ENCODE peak calls at places on chromosomes 4 and X, in four cellular contexts. N, G, T and L are unnamed samples.

GRCh38 chr4:167232805-167233522 is 1.3 kb downstream of the SPOCK3 start:
- DNase-seq in T (no peak), N (no peak), G (no peak), L (no peak)

GRCh38 chr4:2862528-2862927 is 18.9 kb downstream of the ADD1 start:
- DNase-seq in G (peak), N (no peak), T (peak), L (no peak)

GRCh38 chr4:88352062-88352461 is 26.6 kb upstream of the HERC6 start:
- DNase-seq in G (no peak), N (no peak), T (no peak), L (no peak)

GRCh38 chr4:54050214-54050904 is 14.0 kb downstream of the CHIC2 start:
- DNase-seq in G (no peak), T (no peak), N (no peak), L (no peak)

GRCh38 chr4:7433376-7434140 is 1.2 kb downstream of the PSAPL1 start:
- DNase-seq in G (no peak), N (no peak), T (no peak), L (no peak)

GRCh38 chrX:154717824-154718223 is 33.1 kb downstream of the GAB3 start:
- DNase-seq in N (no peak), T (peak), G (no peak), L (no peak)

GRCh38 chr4:76725039-76725438 is 172.9 kb downstream of the SOWAHB start:
- DNase-seq in G (no peak), N (no peak), T (no peak), L (no peak)

GRCh38 chrX:128020701-128021100 is 31.5 kb downstream of the ACTRT1 start:
- DNase-seq in N (no peak), G (no peak), T (no peak), L (peak)

GRCh38 chr4:37762294-37763163 is 64.0 kb upstream of the PGM2 start:
- DNase-seq in N (no peak), G (no peak), T (no peak), L (peak)

GRCh38 chr4:171478181-171478580 is 335.0 kb upstream of the GALNTL6 start:
- DNase-seq in N (no peak), T (no peak), G (no peak), L (no peak)

GRCh38 chrX:46770006-46770816 is 11.3 kb upstream of the SLC9A7 start:
- DNase-seq in T (no peak), G (no peak), N (no peak), L (no peak)

GRCh38 chr4:98612318-98613250 is 45.8 kb downstream of the TSPAN5 start:
- DNase-seq in N (no peak), T (no peak), G (no peak), L (no peak)

GRCh38 chr4:146275370-146275769 is 61.0 kb downstream of the REELD1 start:
- DNase-seq in T (no peak), N (no peak), G (no peak), L (no peak)

GRCh38 chr4:168574581-168575295 is 77.9 kb downstream of the PALLD start:
- DNase-seq in N (no peak), G (no peak), T (no peak), L (no peak)

GRCh38 chrX:125378205-125378604 is 58.5 kb downstream of the TEX13C start:
- DNase-seq in N (no peak), T (no peak), G (no peak), L (no peak)

GRCh38 chr4:36196145-36196925 is 48.0 kb downstream of the ARAP2 start:
- DNase-seq in N (no peak), T (no peak), G (no peak), L (no peak)

GRCh38 chr4:1418494-1419285 is 12.4 kb upstream of the NKX1-1 start:
- DNase-seq in T (no peak), N (no peak), G (no peak), L (no peak)

GRCh38 chrX:9628779-9629493 is 136.7 kb downstream of the GPR143 start:
- DNase-seq in N (no peak), T (no peak), G (no peak), L (no peak)

GRCh38 chrX:103063918-103064434 is at the start of gene BEX1:
- DNase-seq in T (no peak), N (no peak), G (peak), L (peak)

GRCh38 chr4:8353912-8354453 is 84.4 kb downstream of the HTRA3 start:
- DNase-seq in T (no peak), N (no peak), G (no peak), L (no peak)

GRCh38 chrX:97672608-97673007 is 788.9 kb downstream of the RPA4 start:
- DNase-seq in T (no peak), G (no peak), N (no peak), L (no peak)

DNA sequence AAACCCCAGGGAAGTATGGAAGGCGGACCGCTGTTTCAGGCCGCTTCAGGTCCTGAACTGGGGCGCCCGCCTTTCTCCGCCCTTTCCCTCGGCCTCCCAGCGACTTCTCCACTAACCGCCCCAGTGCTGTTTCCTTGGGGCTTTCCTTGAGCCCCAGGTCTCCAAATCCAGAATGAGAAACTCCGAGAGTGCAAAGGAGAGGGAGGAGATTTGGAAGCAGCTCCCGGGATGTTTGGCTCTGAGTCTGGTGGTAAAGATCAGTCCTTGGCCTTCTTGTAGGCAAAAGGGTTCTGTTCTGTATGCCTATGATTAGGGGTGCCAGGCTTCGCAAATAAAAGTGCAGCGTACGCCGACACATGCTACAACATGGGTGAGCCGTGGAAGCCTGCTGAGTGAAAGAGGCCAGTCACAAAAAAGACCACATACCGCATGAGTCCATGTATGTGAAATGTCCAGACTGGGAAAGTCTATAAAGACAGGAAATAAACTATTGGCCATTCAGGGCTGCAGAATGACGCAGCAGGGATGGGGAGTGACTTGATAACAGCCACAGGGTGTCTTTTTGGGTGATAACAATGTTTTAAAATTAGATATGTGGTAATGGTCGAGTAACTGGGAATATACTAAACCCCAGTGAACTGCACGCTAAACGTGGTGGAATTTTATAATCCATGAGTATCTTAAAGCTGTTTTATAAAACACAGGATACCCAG is 99.8 kb downstream of the TRAPPC11 start:
- DNase-seq in T (peak), G (no peak), N (no peak), L (no peak)
- H3K4me3 ChIP-seq in T (no peak), G (peak), N (no peak), L (no peak)

GRCh38 chr4:32470087-32470585 is 1750.0 kb downstream of the PCDH7 start:
- DNase-seq in T (no peak), N (no peak), G (no peak), L (no peak)

GRCh38 chr4:32472918-32473317 is 1752.7 kb downstream of the PCDH7 start:
- DNase-seq in G (no peak), T (no peak), N (no peak), L (no peak)

DNA sequence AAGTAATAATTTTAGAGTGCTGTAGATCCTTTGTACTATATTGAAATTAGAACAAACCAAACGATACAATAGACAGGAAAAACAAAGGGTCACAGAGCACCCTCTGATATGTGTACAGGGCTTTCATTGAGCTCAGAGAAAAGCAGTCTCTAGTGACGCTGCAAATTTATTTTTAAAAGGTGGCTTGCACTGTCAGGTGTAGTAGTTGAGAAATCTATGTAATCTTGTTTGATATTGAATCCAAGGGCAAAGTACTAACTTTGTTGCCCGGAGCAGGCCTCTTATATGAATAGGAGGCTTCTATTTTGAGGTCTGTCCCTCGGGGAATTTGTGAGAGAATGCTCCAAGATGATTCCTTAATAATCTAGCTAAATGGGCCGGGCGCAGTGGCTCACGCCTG is 1755.5 kb downstream of the PCDH7 start:
- DNase-seq in N (no peak), T (no peak), G (no peak), L (no peak)
- TF ChIP-seq TAF1 in N (no peak), T (no peak), G (no peak), L (no peak)

GRCh38 chr4:123455360-123455759 is 58.8 kb downstream of the SPRY1 start:
- DNase-seq in G (no peak), N (no peak), T (no peak), L (peak)
- TF ChIP-seq CREB1 in G (no peak), N (no peak), T (no peak), L (no peak)

GRCh38 chr4:183099537-183100297 is 660 bp downstream of the WWC2 start:
- DNase-seq in G (no peak), N (no peak), T (peak), L (peak)

GRCh38 chr4:183101956-183102480 is 3.0 kb downstream of the WWC2 start:
- DNase-seq in T (no peak), G (no peak), N (no peak), L (peak)

GRCh38 chr4:183098723-183099536 is at the start of gene WWC2:
- DNase-seq in G (peak), N (no peak), T (peak), L (peak)

GRCh38 chr4:183100298-183100599 is 1.2 kb downstream of the WWC2 start:
- DNase-seq in N (no peak), T (no peak), G (no peak), L (no peak)

DNA sequence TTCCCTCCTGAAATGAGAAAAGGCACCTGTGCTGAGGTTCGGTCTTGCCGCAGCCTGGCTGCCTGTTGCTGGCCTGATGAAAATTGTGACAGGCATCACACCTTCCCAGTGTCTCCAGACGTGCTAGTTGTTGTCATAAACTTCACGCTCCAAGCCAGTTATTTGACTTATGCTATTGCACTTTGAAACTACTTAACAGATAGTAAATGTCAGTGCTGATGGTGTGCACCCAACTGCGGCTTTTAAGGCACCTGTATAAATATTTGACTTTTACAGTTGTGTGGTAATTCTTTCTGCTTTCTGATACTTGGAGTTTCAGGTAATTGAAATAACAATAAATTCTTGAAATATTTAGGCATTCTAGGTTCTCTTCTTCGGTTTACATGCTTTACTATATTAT is 1.8 kb downstream of the WWC2 start:
- DNase-seq in T (no peak), G (no peak), N (no peak), L (peak)
- H3K4me3 ChIP-seq in T (peak), G (peak), N (no peak), L (peak)

DNA sequence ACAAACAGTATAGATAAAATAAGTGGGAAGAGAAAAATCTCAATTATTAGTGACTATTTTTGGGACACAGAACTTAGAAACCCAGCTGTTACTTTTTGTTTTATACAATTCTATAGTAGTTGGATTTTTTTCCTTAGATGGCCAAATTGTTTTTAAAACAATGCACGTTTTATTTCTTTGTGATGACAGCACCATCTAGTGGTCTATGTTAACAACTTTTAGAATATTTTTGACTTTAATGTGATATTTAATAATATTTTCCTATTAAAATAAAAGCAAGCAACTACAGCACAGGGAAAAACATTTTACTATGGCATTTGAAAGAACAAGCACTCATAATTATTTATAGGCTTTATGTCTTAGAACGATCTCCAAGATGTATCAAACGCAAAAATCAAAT is 5.6 kb upstream of the SMIM31 start:
- DNase-seq in T (no peak), N (no peak), G (no peak), L (peak)
- TF ChIP-seq TAF1 in T (no peak), N (no peak), G (no peak), L (no peak)

DNA sequence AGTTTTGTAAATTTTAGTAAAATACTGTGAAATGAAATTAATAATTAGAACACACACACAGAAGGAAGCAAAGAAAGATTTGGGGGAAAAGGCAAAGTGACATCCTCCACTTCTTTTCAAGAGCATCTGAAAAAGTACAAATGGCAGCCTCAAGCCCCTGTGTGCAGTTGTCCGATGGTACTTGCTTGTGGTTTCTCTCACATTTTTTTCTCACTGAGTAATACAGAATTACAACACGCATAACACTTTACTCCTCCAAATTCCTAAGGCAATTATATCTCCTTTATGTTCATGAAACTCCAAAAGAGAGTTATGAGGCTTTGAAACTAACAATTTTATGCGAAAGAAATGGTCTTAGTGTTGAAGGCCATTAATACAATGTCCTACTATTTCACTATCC is 229.1 kb upstream of the ETNPPL start:
- DNase-seq in N (no peak), G (no peak), T (no peak), L (no peak)
- TF ChIP-seq CREB1 in N (no peak), G (no peak), T (no peak), L (no peak)

GRCh38 chr4:92307156-92307555 is 3.4 kb downstream of the GRID2 start:
- DNase-seq in N (no peak), T (no peak), G (no peak), L (no peak)

GRCh38 chr4:92307886-92308285 is 4.1 kb downstream of the GRID2 start:
- DNase-seq in G (no peak), N (no peak), T (no peak), L (no peak)

GRCh38 chr4:92304636-92305035 is 870 bp downstream of the GRID2 start:
- DNase-seq in T (no peak), G (no peak), N (no peak), L (no peak)

GRCh38 chr4:92305148-92305877 is 1.5 kb downstream of the GRID2 start:
- DNase-seq in N (no peak), T (no peak), G (peak), L (no peak)

DNA sequence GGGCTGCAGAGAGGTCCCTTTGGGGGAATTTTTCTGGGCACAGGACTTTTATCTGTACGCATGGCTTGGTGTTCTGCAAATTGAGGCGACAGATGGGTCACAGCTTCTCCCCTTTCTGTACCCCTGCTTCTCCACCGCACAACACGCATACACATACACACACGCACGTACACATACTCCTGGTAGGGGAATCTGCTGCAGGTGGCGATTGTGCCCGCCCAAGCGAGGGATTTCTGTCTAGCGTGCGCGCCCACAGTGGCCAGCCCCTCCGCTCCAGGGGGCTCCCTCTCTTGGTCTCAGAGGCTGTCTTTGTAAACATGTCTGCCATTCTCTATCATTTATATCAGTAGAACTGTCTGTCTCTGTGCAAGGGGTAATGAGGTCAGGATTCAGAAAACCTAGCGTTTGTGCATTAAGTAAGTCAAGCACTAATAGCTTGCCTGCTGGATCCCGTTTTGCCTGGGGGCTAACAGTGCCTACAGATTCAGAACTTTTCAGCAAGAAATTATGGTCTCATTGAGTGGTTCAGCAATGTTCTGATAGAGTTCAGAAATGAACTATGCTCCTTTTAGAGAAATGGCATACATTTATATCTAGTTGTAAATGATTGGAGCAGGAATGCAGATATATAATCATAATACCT is 2.2 kb downstream of the GRID2 start:
- DNase-seq in G (no peak), N (no peak), T (no peak), L (no peak)
- H3K4me3 ChIP-seq in G (peak), N (no peak), T (no peak), L (no peak)

GRCh38 chr4:16418814-16419213 is 192.5 kb upstream of the TAPT1 start:
- DNase-seq in G (no peak), N (no peak), T (no peak), L (no peak)
- TF ChIP-seq TAF1 in G (no peak), N (no peak), T (no peak), L (no peak)

GRCh38 chr4:185016101-185016940 is 2.0 kb upstream of the HELT start:
- DNase-seq in T (no peak), N (no peak), G (no peak), L (no peak)

GRCh38 chr4:185016946-185017797 is 1.1 kb upstream of the HELT start:
- DNase-seq in G (no peak), N (no peak), T (no peak), L (no peak)

GRCh38 chr4:185019451-185020292 is 1.4 kb downstream of the HELT start:
- DNase-seq in T (no peak), G (no peak), N (no peak), L (no peak)

GRCh38 chr4:185018834-185019450 is 652 bp downstream of the HELT start:
- DNase-seq in N (no peak), T (no peak), G (no peak), L (no peak)

DNA sequence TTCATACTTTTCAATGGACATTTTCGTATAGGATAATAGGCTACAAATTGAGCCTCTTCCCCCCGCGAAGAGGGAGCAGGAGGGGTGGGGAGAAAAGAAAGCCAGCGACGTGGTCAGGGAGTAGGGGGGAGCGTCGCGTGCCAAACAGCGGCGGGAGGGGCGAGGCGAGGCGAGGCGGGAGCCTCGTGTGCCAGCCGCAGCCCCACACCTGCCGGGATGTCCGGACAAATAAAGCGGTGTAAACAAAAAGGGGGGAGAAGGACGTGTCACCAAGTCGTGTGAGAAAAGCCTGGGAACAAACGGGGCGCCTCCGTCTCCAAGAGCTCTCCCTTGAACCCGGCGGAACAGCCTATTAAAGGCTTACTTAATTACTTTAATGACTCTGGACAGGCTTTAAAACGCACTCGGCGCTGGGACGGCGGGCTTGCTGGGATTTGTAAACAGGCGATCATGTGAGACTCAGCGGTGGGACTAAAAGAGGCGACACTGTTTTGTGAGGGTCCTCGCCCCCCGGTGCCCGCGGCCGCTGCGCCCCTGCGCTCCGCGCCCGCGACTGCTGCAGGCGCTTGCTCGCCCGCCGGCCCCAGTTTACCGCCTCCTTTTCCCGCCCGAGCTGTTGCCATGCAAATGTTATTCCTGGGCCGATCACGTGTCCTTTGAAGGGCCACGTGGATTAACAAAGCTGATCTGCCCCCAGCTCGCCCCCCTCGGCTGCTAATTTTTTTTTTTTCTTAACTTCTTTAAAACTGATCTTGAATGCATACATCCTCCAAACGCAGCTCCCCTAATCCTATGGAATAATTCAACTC is at the start of gene HELT:
- DNase-seq in G (no peak), T (no peak), N (no peak), L (no peak)
- TF ChIP-seq CREB1 in G (no peak), T (no peak), N (no peak), L (no peak)

DNA sequence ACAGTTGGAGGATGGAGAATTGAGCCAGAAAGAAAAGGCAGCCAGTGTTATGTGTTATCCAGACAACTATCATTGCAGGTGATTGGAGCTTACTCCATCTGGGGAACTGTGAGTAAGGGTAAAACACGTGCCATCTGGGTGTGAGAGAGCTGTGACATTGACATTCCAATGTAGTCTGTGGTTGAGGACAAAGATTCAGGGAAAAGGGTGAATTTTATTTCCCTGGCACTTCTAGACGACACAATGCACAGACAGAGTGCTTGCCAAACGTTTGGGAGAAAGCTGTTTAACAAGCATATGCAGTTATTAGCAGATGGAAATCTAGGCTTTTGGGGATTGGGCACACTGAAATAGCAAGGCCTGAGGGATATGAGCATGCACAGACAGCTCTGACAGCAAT is 21.3 kb upstream of the CTSO start:
- DNase-seq in N (no peak), T (no peak), G (no peak), L (no peak)
- H3K4me3 ChIP-seq in N (no peak), T (no peak), G (no peak), L (no peak)